ENCODE peak calls at places on chromosomes 7 and 10, in six cellular contexts. One of them, this sample, is unnamed.
A peak's percentile ranks its signal among the peaks of the same experiment; 100 is the strongest.

GRCh38 chr7:101681170-101682007 is 52.3 kb upstream of the MYL10 start:
- DNase-seq in body of pancreas: peak; percentile 54
- DNase-seq in heart right ventricle: peak; percentile 62
- DNase-seq in kidney epithelial cell: peak; percentile 73
- DNase-seq in psoas muscle: peak; percentile 70
- DNase-seq in right lobe of liver: no peak
- DNase-seq in this sample: peak; percentile 84

GRCh38 chr10:125611216-125611615 is 71.7 kb downstream of the TEX36 start:
- DNase-seq in body of pancreas: no peak
- DNase-seq in heart right ventricle: no peak
- DNase-seq in kidney epithelial cell: no peak
- DNase-seq in psoas muscle: no peak
- DNase-seq in right lobe of liver: no peak
- DNase-seq in this sample: no peak

GRCh38 chr7:4261038-4261960 is 420.8 kb upstream of the FOXK1 start:
- DNase-seq in body of pancreas: no peak
- DNase-seq in heart right ventricle: peak; percentile 29
- DNase-seq in kidney epithelial cell: no peak
- DNase-seq in psoas muscle: no peak
- DNase-seq in right lobe of liver: no peak
- DNase-seq in this sample: no peak

GRCh38 chr10:79200346-79200745 is 131.6 kb downstream of the ZMIZ1 start:
- DNase-seq in body of pancreas: no peak
- DNase-seq in heart right ventricle: no peak
- DNase-seq in kidney epithelial cell: no peak
- DNase-seq in psoas muscle: no peak
- DNase-seq in right lobe of liver: no peak
- DNase-seq in this sample: no peak

GRCh38 chr10:19889279-19889678 is 73.0 kb downstream of the PLXDC2 start:
- DNase-seq in body of pancreas: no peak
- DNase-seq in heart right ventricle: no peak
- DNase-seq in kidney epithelial cell: peak; percentile 32
- DNase-seq in psoas muscle: no peak
- DNase-seq in right lobe of liver: no peak
- DNase-seq in this sample: peak; percentile 22

GRCh38 chr10:130403153-130403890 is 267.1 kb downstream of the GLRX3 start:
- DNase-seq in body of pancreas: peak; percentile 28
- DNase-seq in heart right ventricle: no peak
- DNase-seq in kidney epithelial cell: no peak
- DNase-seq in psoas muscle: no peak
- DNase-seq in right lobe of liver: no peak
- DNase-seq in this sample: no peak

GRCh38 chr7:53520841-53521240 is 485.4 kb downstream of the POM121L12 start:
- DNase-seq in body of pancreas: no peak
- DNase-seq in heart right ventricle: no peak
- DNase-seq in kidney epithelial cell: no peak
- DNase-seq in psoas muscle: no peak
- DNase-seq in right lobe of liver: no peak
- DNase-seq in this sample: no peak

GRCh38 chr10:75708060-75708459 is 276.6 kb downstream of the LRMDA start:
- DNase-seq in body of pancreas: no peak
- DNase-seq in heart right ventricle: no peak
- DNase-seq in kidney epithelial cell: no peak
- DNase-seq in psoas muscle: no peak
- DNase-seq in right lobe of liver: no peak
- DNase-seq in this sample: no peak

GRCh38 chr10:43263551-43264323 is 3.1 kb downstream of the RASGEF1A start:
- DNase-seq in body of pancreas: peak; percentile 24
- DNase-seq in heart right ventricle: no peak
- DNase-seq in kidney epithelial cell: no peak
- DNase-seq in psoas muscle: no peak
- DNase-seq in right lobe of liver: peak; percentile 53
- DNase-seq in this sample: no peak

GRCh38 chr7:33807779-33808482 is 97.4 kb upstream of the BMPER start:
- DNase-seq in body of pancreas: peak; percentile 7
- DNase-seq in heart right ventricle: no peak
- DNase-seq in kidney epithelial cell: peak; percentile 79
- DNase-seq in psoas muscle: no peak
- DNase-seq in right lobe of liver: peak; percentile 57
- DNase-seq in this sample: peak; percentile 82

GRCh38 chr10:122127943-122128342 is 139.0 kb downstream of the TACC2 start:
- DNase-seq in body of pancreas: no peak
- DNase-seq in heart right ventricle: peak; percentile 42
- DNase-seq in kidney epithelial cell: no peak
- DNase-seq in psoas muscle: peak; percentile 39
- DNase-seq in right lobe of liver: no peak
- DNase-seq in this sample: peak; percentile 30

GRCh38 chr10:95571390-95571789 is 10.2 kb upstream of the SORBS1 start:
- DNase-seq in body of pancreas: no peak
- DNase-seq in heart right ventricle: no peak
- DNase-seq in kidney epithelial cell: no peak
- DNase-seq in psoas muscle: no peak
- DNase-seq in right lobe of liver: no peak
- DNase-seq in this sample: no peak

GRCh38 chr7:34198089-34198686 is 292.8 kb downstream of the BMPER start:
- DNase-seq in body of pancreas: no peak
- DNase-seq in heart right ventricle: no peak
- DNase-seq in kidney epithelial cell: no peak
- DNase-seq in psoas muscle: no peak
- DNase-seq in right lobe of liver: no peak
- DNase-seq in this sample: no peak

GRCh38 chr10:8059191-8059936 is 4.9 kb downstream of the GATA3 start:
- DNase-seq in body of pancreas: no peak
- DNase-seq in heart right ventricle: no peak
- DNase-seq in kidney epithelial cell: no peak
- DNase-seq in psoas muscle: no peak
- DNase-seq in right lobe of liver: no peak
- DNase-seq in this sample: no peak

GRCh38 chr10:114714281-114714741 is 56.2 kb upstream of the ABLIM1 start:
- DNase-seq in body of pancreas: no peak
- DNase-seq in heart right ventricle: peak; percentile 60
- DNase-seq in kidney epithelial cell: peak; percentile 49
- DNase-seq in psoas muscle: no peak
- DNase-seq in right lobe of liver: no peak
- DNase-seq in this sample: peak; percentile 93

GRCh38 chr7:31172071-31172470 is 120.0 kb downstream of the ADCYAP1R1 start:
- DNase-seq in body of pancreas: no peak
- DNase-seq in heart right ventricle: no peak
- DNase-seq in kidney epithelial cell: no peak
- DNase-seq in psoas muscle: no peak
- DNase-seq in right lobe of liver: no peak
- DNase-seq in this sample: no peak

GRCh38 chr10:68096913-68097509 is 12.3 kb upstream of the MYPN start:
- DNase-seq in body of pancreas: peak; percentile 37
- DNase-seq in heart right ventricle: peak; percentile 35
- DNase-seq in kidney epithelial cell: peak; percentile 82
- DNase-seq in psoas muscle: peak; percentile 57
- DNase-seq in right lobe of liver: no peak
- DNase-seq in this sample: peak; percentile 92

GRCh38 chr7:151992375-151992774 is 33.1 kb upstream of the GALNT11 start:
- DNase-seq in body of pancreas: peak; percentile 72
- DNase-seq in heart right ventricle: peak; percentile 47
- DNase-seq in kidney epithelial cell: no peak
- DNase-seq in psoas muscle: peak; percentile 48
- DNase-seq in right lobe of liver: no peak
- DNase-seq in this sample: no peak

GRCh38 chr10:21959998-21960397 is 43.5 kb downstream of the DNAJC1 start:
- DNase-seq in body of pancreas: no peak
- DNase-seq in heart right ventricle: no peak
- DNase-seq in kidney epithelial cell: no peak
- DNase-seq in psoas muscle: no peak
- DNase-seq in right lobe of liver: no peak
- DNase-seq in this sample: no peak

GRCh38 chr10:101777857-101778145 is 1.9 kb upstream of the FGF8 start:
- DNase-seq in body of pancreas: no peak
- DNase-seq in heart right ventricle: no peak
- DNase-seq in kidney epithelial cell: no peak
- DNase-seq in psoas muscle: no peak
- DNase-seq in right lobe of liver: no peak
- DNase-seq in this sample: no peak

GRCh38 chr10:101774589-101775272 is 1.2 kb downstream of the FGF8 start:
- DNase-seq in body of pancreas: no peak
- DNase-seq in heart right ventricle: no peak
- DNase-seq in kidney epithelial cell: no peak
- DNase-seq in psoas muscle: no peak
- DNase-seq in right lobe of liver: no peak
- DNase-seq in this sample: no peak

GRCh38 chr10:101773923-101774588 is 1.9 kb downstream of the FGF8 start:
- DNase-seq in body of pancreas: peak; percentile 29
- DNase-seq in heart right ventricle: no peak
- DNase-seq in kidney epithelial cell: no peak
- DNase-seq in psoas muscle: no peak
- DNase-seq in right lobe of liver: no peak
- DNase-seq in this sample: no peak

GRCh38 chr10:101777085-101777856 is 1.4 kb upstream of the FGF8 start:
- DNase-seq in body of pancreas: no peak
- DNase-seq in heart right ventricle: no peak
- DNase-seq in kidney epithelial cell: no peak
- DNase-seq in psoas muscle: no peak
- DNase-seq in right lobe of liver: no peak
- DNase-seq in this sample: no peak

GRCh38 chr10:101775273-101776131 is at the start of gene FGF8:
- DNase-seq in body of pancreas: no peak
- DNase-seq in heart right ventricle: no peak
- DNase-seq in kidney epithelial cell: no peak
- DNase-seq in psoas muscle: no peak
- DNase-seq in right lobe of liver: no peak
- DNase-seq in this sample: no peak
- H3K4me3 ChIP-seq in body of pancreas: no peak within 1 kb of the TSS
- H3K4me3 ChIP-seq in heart right ventricle: no peak within 1 kb of the TSS
- H3K4me3 ChIP-seq in kidney epithelial cell: no peak within 1 kb of the TSS
- H3K4me3 ChIP-seq in psoas muscle: peak within 1 kb of the TSS; percentile 51
- H3K4me3 ChIP-seq in right lobe of liver: no peak within 1 kb of the TSS
- H3K4me3 ChIP-seq in this sample: no peak within 1 kb of the TSS

GRCh38 chr10:118804262-118804773 is 49.5 kb upstream of the CACUL1 start:
- DNase-seq in body of pancreas: no peak
- DNase-seq in heart right ventricle: no peak
- DNase-seq in kidney epithelial cell: no peak
- DNase-seq in psoas muscle: no peak
- DNase-seq in right lobe of liver: no peak
- DNase-seq in this sample: no peak

GRCh38 chr10:118799779-118800178 is 45.0 kb upstream of the CACUL1 start:
- DNase-seq in body of pancreas: no peak
- DNase-seq in heart right ventricle: no peak
- DNase-seq in kidney epithelial cell: peak; percentile 52
- DNase-seq in psoas muscle: no peak
- DNase-seq in right lobe of liver: no peak
- DNase-seq in this sample: peak; percentile 8

GRCh38 chr10:118798186-118798811 is 43.5 kb upstream of the CACUL1 start:
- DNase-seq in body of pancreas: no peak
- DNase-seq in heart right ventricle: no peak
- DNase-seq in kidney epithelial cell: peak; percentile 18
- DNase-seq in psoas muscle: no peak
- DNase-seq in right lobe of liver: no peak
- DNase-seq in this sample: peak; percentile 19

GRCh38 chr10:118802126-118802793 is 47.5 kb upstream of the CACUL1 start:
- DNase-seq in body of pancreas: no peak
- DNase-seq in heart right ventricle: no peak
- DNase-seq in kidney epithelial cell: no peak
- DNase-seq in psoas muscle: no peak
- DNase-seq in right lobe of liver: no peak
- DNase-seq in this sample: no peak

DNA sequence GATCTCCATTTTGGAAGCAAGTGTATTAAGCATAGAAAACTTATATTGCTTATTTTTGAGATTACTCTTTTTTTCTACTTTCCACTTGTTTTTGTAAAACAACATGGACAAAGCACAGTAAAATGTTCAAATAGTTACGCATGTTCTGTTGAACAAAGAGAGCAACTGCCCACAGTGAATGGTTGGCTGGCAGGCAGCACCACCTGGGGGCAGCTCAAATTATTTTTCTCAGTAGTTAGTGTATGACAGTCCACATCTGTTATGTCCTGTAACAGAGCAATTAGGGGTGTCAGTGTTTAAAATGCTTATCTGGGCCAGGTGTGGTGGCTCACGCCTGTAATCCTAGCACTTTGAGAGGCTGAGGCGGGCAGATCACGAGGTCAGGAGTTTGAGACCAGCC is 46.1 kb upstream of the CACUL1 start:
- DNase-seq in body of pancreas: peak; percentile 55
- DNase-seq in heart right ventricle: peak; percentile 41
- DNase-seq in kidney epithelial cell: no peak
- DNase-seq in psoas muscle: no peak
- DNase-seq in right lobe of liver: no peak
- DNase-seq in this sample: peak; percentile 2
- TF ChIP-seq CTCF in body of pancreas: peak; percentile 51
- TF ChIP-seq CTCF in heart right ventricle: peak; percentile 10
- TF ChIP-seq CTCF in kidney epithelial cell: peak; percentile 48
- TF ChIP-seq CTCF in psoas muscle: peak; percentile 50
- TF ChIP-seq CTCF in right lobe of liver: peak; percentile 72
- TF ChIP-seq CTCF in this sample: peak; percentile 26

GRCh38 chr10:120574986-120575385 is 118.0 kb downstream of the PLPP4 start:
- DNase-seq in body of pancreas: no peak
- DNase-seq in heart right ventricle: no peak
- DNase-seq in kidney epithelial cell: no peak
- DNase-seq in psoas muscle: no peak
- DNase-seq in right lobe of liver: no peak
- DNase-seq in this sample: no peak

GRCh38 chr10:120573355-120573754 is 116.3 kb downstream of the PLPP4 start:
- DNase-seq in body of pancreas: no peak
- DNase-seq in heart right ventricle: no peak
- DNase-seq in kidney epithelial cell: no peak
- DNase-seq in psoas muscle: no peak
- DNase-seq in right lobe of liver: no peak
- DNase-seq in this sample: no peak

GRCh38 chr10:120578123-120578522 is 121.1 kb downstream of the PLPP4 start:
- DNase-seq in body of pancreas: no peak
- DNase-seq in heart right ventricle: no peak
- DNase-seq in kidney epithelial cell: no peak
- DNase-seq in psoas muscle: no peak
- DNase-seq in right lobe of liver: no peak
- DNase-seq in this sample: no peak

GRCh38 chr10:120578890-120579289 is 121.9 kb downstream of the PLPP4 start:
- DNase-seq in body of pancreas: no peak
- DNase-seq in heart right ventricle: no peak
- DNase-seq in kidney epithelial cell: no peak
- DNase-seq in psoas muscle: no peak
- DNase-seq in right lobe of liver: no peak
- DNase-seq in this sample: no peak

GRCh38 chr10:120575411-120575810 is 118.4 kb downstream of the PLPP4 start:
- DNase-seq in body of pancreas: no peak
- DNase-seq in heart right ventricle: no peak
- DNase-seq in kidney epithelial cell: no peak
- DNase-seq in psoas muscle: no peak
- DNase-seq in right lobe of liver: no peak
- DNase-seq in this sample: no peak
- H3K4me3 ChIP-seq in body of pancreas: no peak overlapping the region
- H3K4me3 ChIP-seq in heart right ventricle: no peak overlapping the region
- H3K4me3 ChIP-seq in kidney epithelial cell: no peak overlapping the region
- H3K4me3 ChIP-seq in psoas muscle: no peak overlapping the region
- H3K4me3 ChIP-seq in right lobe of liver: no peak overlapping the region
- H3K4me3 ChIP-seq in this sample: no peak overlapping the region

DNA sequence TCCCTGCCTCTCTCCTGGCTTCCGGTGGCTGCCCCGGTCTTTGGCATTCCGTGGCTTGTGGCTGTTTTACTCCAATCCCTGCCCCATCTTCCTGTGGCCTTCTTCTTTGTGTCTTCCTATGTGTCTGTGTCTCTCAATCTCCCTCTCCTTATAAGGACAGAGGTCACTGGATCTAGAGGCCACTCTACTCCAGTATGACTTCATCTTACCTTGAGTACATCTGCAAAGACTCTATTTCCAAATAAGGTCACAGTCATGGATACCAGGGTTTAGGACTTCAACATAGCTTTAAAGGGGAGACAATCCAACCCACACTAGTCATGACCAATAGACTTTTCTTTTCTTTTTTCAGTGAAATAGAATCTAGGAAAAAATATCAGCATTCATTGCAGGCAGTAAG is 153.3 kb upstream of the INSYN2A start:
- DNase-seq in body of pancreas: no peak
- DNase-seq in heart right ventricle: no peak
- DNase-seq in kidney epithelial cell: peak; percentile 10
- DNase-seq in psoas muscle: no peak
- DNase-seq in right lobe of liver: no peak
- DNase-seq in this sample: peak; percentile 32
- TF ChIP-seq CTCF in body of pancreas: no peak
- TF ChIP-seq CTCF in heart right ventricle: no peak
- TF ChIP-seq CTCF in kidney epithelial cell: no peak
- TF ChIP-seq CTCF in psoas muscle: no peak
- TF ChIP-seq CTCF in right lobe of liver: no peak
- TF ChIP-seq CTCF in this sample: no peak